ENCODE peak calls at places on chromosomes 16 and 17, in seven cellular contexts. H is PC-3, P is HCT116, D is GM23338, X is neural progenitor cell, K is hepatocyte, W is MM.1S. L is an unnamed sample.
A peak's percentile ranks its signal among the peaks of the same experiment; 100 is the strongest.

GRCh38 chr17:58280480-58281217 is at the start of gene MPO:
- DNase-seq in D (no peak), W (no peak), X (no peak), H (no peak), P (no peak), K (no peak), L (no peak)

GRCh38 chr17:67246398-67246647 is 1.3 kb upstream of the HELZ start:
- DNase-seq in W (no peak), K (no peak), P (no peak), D (no peak), X (no peak), H (no peak), L (no peak)

GRCh38 chr17:1055751-1056645 is 59.1 kb downstream of the TIMM22 start:
- DNase-seq in P (no peak), D (peak; percentile 82), K (peak; percentile 81), X (peak; percentile 81), H (peak; percentile 37), W (no peak), L (peak; percentile 69)

GRCh38 chr17:81869221-81870154 is 1.6 kb downstream of the ARHGDIA start:
- DNase-seq in W (no peak), D (peak; percentile 65), P (no peak), H (peak; percentile 39), X (peak; percentile 68), K (peak; percentile 64), L (peak; percentile 51)

GRCh38 chr16:51538707-51539604 is 387.9 kb upstream of the SALL1 start:
- DNase-seq in W (no peak), H (peak; percentile 2), D (no peak), P (no peak), K (peak; percentile 23), X (peak; percentile 36), L (peak; percentile 96)

GRCh38 chr16:15032547-15033308 is 23.1 kb downstream of the NTAN1 start:
- DNase-seq in P (no peak), D (no peak), X (no peak), K (no peak), W (peak; percentile 36), H (no peak), L (peak; percentile 34)

GRCh38 chr16:13811834-13812233 is 108.1 kb upstream of the ERCC4 start:
- DNase-seq in D (no peak), H (no peak), W (no peak), K (no peak), P (no peak), X (no peak), L (no peak)

GRCh38 chr17:56011406-56012131 is 141.7 kb upstream of the ANKFN1 start:
- DNase-seq in X (no peak), K (no peak), H (no peak), P (no peak), D (no peak), W (no peak), L (no peak)

GRCh38 chr16:700684-701584 is 4.7 kb downstream of the FBXL16 start:
- DNase-seq in H (no peak), D (peak; percentile 71), P (no peak), X (peak; percentile 90), W (no peak), K (peak; percentile 75), L (peak; percentile 42)
- TF ChIP-seq EZH2 in H (no peak), D (peak; percentile 39), P (no peak), X (peak; percentile 96), W (peak; percentile 56), K (peak; percentile 74), L (no peak)

DNA sequence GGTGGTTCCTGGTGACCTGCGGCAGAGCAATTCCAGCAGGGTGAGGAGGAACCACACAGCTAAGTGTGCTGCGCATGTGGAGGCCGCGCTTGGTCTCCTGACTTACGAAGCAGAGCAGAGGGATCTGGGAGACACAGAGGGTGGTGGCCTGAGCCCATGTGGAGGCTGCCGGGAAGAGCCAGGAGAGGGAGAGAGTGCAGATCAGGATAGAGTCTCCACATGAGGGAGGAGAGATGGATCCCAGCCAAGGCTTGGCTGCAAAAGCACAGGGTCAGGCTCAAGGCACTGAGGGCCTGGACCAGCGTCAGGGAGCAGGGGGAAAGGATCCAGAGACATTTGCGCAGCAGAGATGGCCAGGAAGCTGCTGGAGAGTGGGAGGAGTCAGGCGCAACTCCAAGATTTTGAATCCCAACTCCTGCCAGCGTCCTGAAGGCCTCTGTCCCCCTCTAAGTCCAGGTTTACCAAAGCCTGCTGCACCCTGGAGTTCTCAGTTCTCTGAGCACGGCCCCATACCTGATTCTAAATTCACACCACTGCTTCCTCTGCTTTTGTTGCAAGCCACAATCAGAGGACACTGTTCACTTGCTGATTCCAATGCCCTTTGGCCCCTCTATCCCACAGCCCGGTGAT is 11.3 kb upstream of the MLLT6 start:
- DNase-seq in P (no peak), W (no peak), H (no peak), X (no peak), D (no peak), K (peak; percentile 39), L (peak; percentile 53)
- TF ChIP-seq EZH2phosphoT487 in P (no peak), W (no peak), H (no peak), X (no peak), D (no peak), K (no peak), L (no peak)

GRCh38 chr17:79808763-79809529 is 12.1 kb upstream of the CBX8 start:
- DNase-seq in W (peak; percentile 28), D (peak; percentile 80), H (peak; percentile 80), X (peak; percentile 64), K (peak; percentile 75), P (peak; percentile 60), L (no peak)

GRCh38 chr17:79803997-79804855 is 7.3 kb upstream of the CBX8 start:
- DNase-seq in H (no peak), W (no peak), D (peak; percentile 86), X (peak; percentile 74), P (no peak), K (peak; percentile 55), L (no peak)

GRCh38 chr17:79804856-79805696 is 8.2 kb upstream of the CBX8 start:
- DNase-seq in K (no peak), D (no peak), H (no peak), P (no peak), W (no peak), X (no peak), L (no peak)

GRCh38 chr17:79809530-79810137 is 12.8 kb upstream of the CBX8 start:
- DNase-seq in W (no peak), D (peak; percentile 55), K (no peak), H (no peak), X (peak; percentile 26), P (no peak), L (no peak)

GRCh38 chr17:79806863-79807720 is 10.2 kb upstream of the CBX8 start:
- DNase-seq in K (no peak), P (no peak), D (no peak), H (no peak), W (no peak), X (peak; percentile 31), L (no peak)
- TF ChIP-seq EZH2 in K (no peak), P (no peak), D (no peak), H (no peak), W (no peak), X (no peak), L (no peak)

DNA sequence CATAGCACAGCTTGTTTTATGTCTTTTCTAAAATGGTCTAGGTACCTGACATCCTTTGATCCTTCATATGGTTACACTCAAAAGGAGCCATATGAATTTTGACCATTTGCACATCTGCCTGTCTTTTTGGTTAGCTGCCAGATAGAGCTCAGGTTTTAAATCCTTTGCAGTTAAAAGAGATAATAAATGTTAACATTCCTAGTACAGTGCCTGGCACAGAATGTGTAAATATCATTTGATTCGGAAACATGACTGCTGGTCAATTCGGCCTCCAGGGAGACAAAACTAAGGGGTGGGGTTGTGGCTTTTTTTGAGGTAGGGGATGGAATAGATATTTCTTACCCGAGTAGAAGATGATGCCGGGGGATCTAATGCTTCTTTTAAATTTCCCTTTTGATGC is 64.2 kb downstream of the FTO start:
- DNase-seq in X (no peak), K (peak; percentile 17), P (no peak), D (no peak), W (no peak), H (peak; percentile 48), L (peak; percentile 49)
- TF ChIP-seq EZH2phosphoT487 in X (no peak), K (no peak), P (no peak), D (no peak), W (no peak), H (no peak), L (no peak)

DNA sequence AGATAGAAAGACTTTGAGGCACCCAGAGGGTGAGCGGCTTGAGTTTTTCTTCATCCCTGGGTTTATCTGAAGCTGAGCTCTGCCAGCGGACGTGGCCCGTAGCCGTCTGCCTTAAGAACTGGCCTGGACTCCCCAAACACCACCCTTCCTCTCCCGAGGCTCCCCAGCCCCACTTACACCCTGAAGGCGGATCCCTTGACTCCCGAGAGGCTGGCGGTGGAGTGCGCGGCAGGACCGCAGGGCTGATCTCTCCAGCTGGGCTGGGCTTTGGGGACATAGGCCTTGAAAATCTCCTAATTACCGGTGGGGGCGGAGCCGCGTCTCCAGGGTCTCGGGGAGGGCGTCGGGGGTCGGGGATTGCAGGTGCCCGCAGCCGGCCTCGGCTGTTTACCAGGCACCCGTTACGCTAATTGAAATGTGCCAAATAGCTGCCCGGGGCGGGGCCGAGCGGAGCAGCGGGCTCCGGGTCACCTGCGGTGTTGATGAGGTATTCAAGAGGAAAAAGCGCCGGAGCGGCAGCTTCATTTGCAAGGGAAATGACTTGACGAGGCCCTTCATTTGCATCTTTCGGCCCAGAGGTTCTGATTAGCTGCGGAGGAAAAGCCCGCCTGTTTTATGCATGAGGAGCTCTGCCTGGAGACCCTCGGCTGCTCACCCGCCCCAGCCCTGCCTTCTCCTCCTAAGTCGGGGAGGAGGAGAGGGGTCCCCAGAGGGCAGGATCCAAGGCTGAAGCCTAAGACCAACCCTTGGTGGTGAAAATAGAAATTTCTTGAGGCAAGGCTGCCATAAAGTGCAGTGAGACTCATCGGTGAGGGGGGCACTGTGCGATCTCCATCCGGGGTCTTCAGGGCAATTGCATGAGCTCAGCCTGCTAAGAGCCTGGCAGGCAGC is 100.7 kb downstream of the MGAT5B start:
- DNase-seq in K (peak; percentile 53), D (peak; percentile 99), H (peak; percentile 17), X (peak; percentile 98), W (peak; percentile 94), P (no peak), L (no peak)
- TF ChIP-seq EZH2 in K (peak; percentile 80), D (no peak), H (no peak), X (no peak), W (no peak), P (no peak), L (peak; percentile 71)

DNA sequence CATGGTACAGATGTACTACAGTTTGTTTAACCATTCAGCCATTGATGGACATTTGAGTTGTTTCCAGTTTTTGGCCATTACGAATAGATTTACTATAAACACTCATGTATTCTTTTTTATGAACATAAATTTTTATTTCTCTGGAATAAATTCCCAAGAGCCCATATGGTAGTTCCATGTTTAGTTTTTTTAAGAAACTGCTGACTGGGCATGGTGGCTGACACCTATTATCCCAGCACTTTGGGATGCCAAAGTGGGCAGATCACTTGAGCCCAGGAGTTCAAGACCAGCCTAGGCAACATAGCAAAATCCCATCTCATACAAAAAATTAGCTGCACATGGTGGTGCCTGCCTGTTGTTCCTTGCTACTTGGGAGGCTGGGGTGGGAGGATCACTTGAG is 30.3 kb downstream of the PRAC1 start:
- DNase-seq in W (no peak), P (no peak), K (no peak), H (no peak), D (no peak), X (no peak), L (no peak)
- TF ChIP-seq EZH2phosphoT487 in W (no peak), P (no peak), K (no peak), H (no peak), D (no peak), X (no peak), L (no peak)

DNA sequence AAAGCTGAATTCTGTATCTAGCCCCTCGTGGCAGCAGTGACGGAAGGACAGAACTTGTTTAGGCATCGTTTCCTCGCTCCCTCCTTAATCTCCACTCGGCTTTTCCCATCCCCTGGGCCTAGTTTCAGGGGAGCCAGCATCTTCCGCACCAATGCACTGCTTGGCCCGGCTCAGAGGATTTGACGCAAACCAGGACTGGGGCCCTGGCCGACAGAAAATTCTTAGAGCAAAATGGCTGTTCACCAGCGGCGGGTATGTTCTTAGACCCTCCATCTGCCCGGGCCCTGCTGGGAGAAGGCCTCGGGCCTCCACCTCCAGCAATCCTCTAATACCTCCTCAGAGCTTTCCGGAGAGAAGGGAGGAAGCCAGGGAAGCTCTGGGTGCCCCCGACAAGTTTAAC is 54.6 kb downstream of the TBC1D16 start:
- DNase-seq in P (no peak), X (peak; percentile 59), D (no peak), H (no peak), W (no peak), K (no peak), L (no peak)
- TF ChIP-seq EZH2 in P (no peak), X (no peak), D (no peak), H (no peak), W (no peak), K (no peak), L (no peak)

L was measured in GM23248.